ENCODE peak calls at places on chromosome 10, in six cellular contexts. U, A, G, Z, Y and O are unnamed samples.

GRCh38 chr10:43120948-43121290 is 17.3 kb upstream of the CSGALNACT2 start:
- DNase-seq in U (peak; percentile 21), A (no peak), G (no peak), Z (peak; percentile 40), Y (no peak), O (no peak)

GRCh38 chr10:97514344-97514743 is 15.6 kb downstream of the UBTD1 start:
- DNase-seq in U (no peak), A (no peak), G (no peak), Z (no peak), Y (no peak), O (no peak)

GRCh38 chr10:42984035-42984610 is 92.7 kb upstream of the RET start:
- DNase-seq in U (no peak), A (no peak), G (no peak), Z (no peak), Y (no peak), O (no peak)

GRCh38 chr10:62048473-62048872 is 147.0 kb downstream of the ARID5B start:
- DNase-seq in U (no peak), A (no peak), G (no peak), Z (no peak), Y (no peak), O (no peak)

GRCh38 chr10:92699518-92700272 is 9.9 kb downstream of the HHEX start:
- DNase-seq in U (no peak), A (no peak), G (no peak), Z (peak; percentile 60), Y (peak; percentile 58), O (no peak)

GRCh38 chr10:79017882-79018550 is 50.8 kb upstream of the ZMIZ1 start:
- DNase-seq in U (peak; percentile 27), A (no peak), G (no peak), Z (no peak), Y (no peak), O (no peak)

GRCh38 chr10:96511044-96511945 is 2.4 kb downstream of the TLL2 start:
- DNase-seq in U (no peak), A (no peak), G (no peak), Z (no peak), Y (peak; percentile 55), O (peak; percentile 48)

GRCh38 chr10:126905776-126906703 is 812 bp downstream of the DOCK1 start:
- DNase-seq in U (peak; percentile 67), A (no peak), G (no peak), Z (peak; percentile 45), Y (peak; percentile 25), O (peak; percentile 25)

GRCh38 chr10:36573246-36573645 is 552.2 kb upstream of the ANKRD30A start:
- DNase-seq in U (no peak), A (no peak), G (no peak), Z (no peak), Y (no peak), O (no peak)

GRCh38 chr10:109912335-109913282 is 10.7 kb downstream of the XPNPEP1 start:
- DNase-seq in U (no peak), A (no peak), G (no peak), Z (no peak), Y (no peak), O (no peak)

GRCh38 chr10:98956576-98957260 is 278.9 kb downstream of the HPSE2 start:
- DNase-seq in U (no peak), A (no peak), G (no peak), Z (no peak), Y (no peak), O (no peak)

GRCh38 chr10:132478341-132479023 is 59.1 kb upstream of the INPP5A start:
- DNase-seq in U (peak; percentile 29), A (no peak), G (no peak), Z (peak; percentile 36), Y (no peak), O (no peak)

GRCh38 chr10:62426600-62426999 is 52.4 kb downstream of the ZNF365 start:
- DNase-seq in U (no peak), A (no peak), G (no peak), Z (no peak), Y (no peak), O (no peak)

GRCh38 chr10:47406870-47407648 is 23.0 kb upstream of the ZNF488 start:
- DNase-seq in U (no peak), A (no peak), G (no peak), Z (no peak), Y (peak; percentile 72), O (no peak)

GRCh38 chr10:75904499-75905283 is 473.3 kb downstream of the LRMDA start:
- DNase-seq in U (no peak), A (no peak), G (no peak), Z (no peak), Y (no peak), O (peak; percentile 17)

GRCh38 chr10:47339759-47340612 is 8.2 kb upstream of the RBP3 start:
- DNase-seq in U (no peak), A (no peak), G (no peak), Z (no peak), Y (no peak), O (no peak)

GRCh38 chr10:12875100-12875499 is 126.4 kb downstream of the CCDC3 start:
- DNase-seq in U (peak; percentile 62), A (no peak), G (no peak), Z (peak; percentile 70), Y (no peak), O (peak; percentile 21)

GRCh38 chr10:35640474-35640873 is 1.6 kb downstream of the FZD8 start:
- DNase-seq in U (peak; percentile 65), A (no peak), G (peak; percentile 31), Z (peak; percentile 70), Y (peak; percentile 55), O (peak; percentile 71)

GRCh38 chr10:92387289-92387940 is 96.4 kb downstream of the MARCHF5 start:
- DNase-seq in U (peak; percentile 34), A (no peak), G (no peak), Z (no peak), Y (peak; percentile 77), O (peak; percentile 42)

GRCh38 chr10:31426425-31426824 is 107.4 kb downstream of the ZEB1 start:
- DNase-seq in U (no peak), A (no peak), G (no peak), Z (no peak), Y (no peak), O (no peak)

GRCh38 chr10:57844387-57844998 is 423.2 kb downstream of the IPMK start:
- DNase-seq in U (no peak), A (no peak), G (no peak), Z (no peak), Y (no peak), O (peak; percentile 3)

GRCh38 chr10:48309711-48310226 is 3.3 kb downstream of the MAPK8 start:
- DNase-seq in U (no peak), A (no peak), G (no peak), Z (no peak), Y (peak; percentile 58), O (no peak)

GRCh38 chr10:114504769-114505579 is 100.7 kb upstream of the AFAP1L2 start:
- DNase-seq in U (no peak), A (no peak), G (peak; percentile 71), Z (no peak), Y (no peak), O (peak; percentile 60)

GRCh38 chr10:123141791-123142700 is 5.9 kb upstream of the HMX2 start:
- DNase-seq in U (no peak), A (no peak), G (no peak), Z (no peak), Y (no peak), O (no peak)

GRCh38 chr10:118768041-118768933 is 13.5 kb upstream of the CACUL1 start:
- DNase-seq in U (no peak), A (no peak), G (no peak), Z (no peak), Y (no peak), O (no peak)
- TF ChIP-seq POLR2A in U (no peak), A (no peak), G (no peak), Z (no peak), Y (no peak), O (no peak)

GRCh38 chr10:63522129-63522687 is 1.0 kb downstream of the REEP3 start:
- DNase-seq in U (no peak), A (no peak), G (no peak), Z (no peak), Y (no peak), O (no peak)

GRCh38 chr10:63523015-63523414 is 1.8 kb downstream of the REEP3 start:
- DNase-seq in U (no peak), A (no peak), G (no peak), Z (no peak), Y (no peak), O (no peak)

GRCh38 chr10:63521389-63522128 is at the start of gene REEP3:
- DNase-seq in U (peak; percentile 79), A (peak; percentile 12), G (peak; percentile 47), Z (peak; percentile 76), Y (peak; percentile 74), O (peak; percentile 66)

GRCh38 chr10:63518690-63519288 is 2.4 kb upstream of the REEP3 start:
- DNase-seq in U (no peak), A (no peak), G (no peak), Z (no peak), Y (no peak), O (no peak)

GRCh38 chr10:63520463-63521388 is 475 bp upstream of the REEP3 start:
- DNase-seq in U (no peak), A (no peak), G (peak; percentile 34), Z (peak; percentile 80), Y (peak; percentile 68), O (peak; percentile 74)
- TF ChIP-seq POLR2A in U (no peak), A (no peak), G (no peak), Z (no peak), Y (peak; percentile 27), O (peak; percentile 42)

DNA sequence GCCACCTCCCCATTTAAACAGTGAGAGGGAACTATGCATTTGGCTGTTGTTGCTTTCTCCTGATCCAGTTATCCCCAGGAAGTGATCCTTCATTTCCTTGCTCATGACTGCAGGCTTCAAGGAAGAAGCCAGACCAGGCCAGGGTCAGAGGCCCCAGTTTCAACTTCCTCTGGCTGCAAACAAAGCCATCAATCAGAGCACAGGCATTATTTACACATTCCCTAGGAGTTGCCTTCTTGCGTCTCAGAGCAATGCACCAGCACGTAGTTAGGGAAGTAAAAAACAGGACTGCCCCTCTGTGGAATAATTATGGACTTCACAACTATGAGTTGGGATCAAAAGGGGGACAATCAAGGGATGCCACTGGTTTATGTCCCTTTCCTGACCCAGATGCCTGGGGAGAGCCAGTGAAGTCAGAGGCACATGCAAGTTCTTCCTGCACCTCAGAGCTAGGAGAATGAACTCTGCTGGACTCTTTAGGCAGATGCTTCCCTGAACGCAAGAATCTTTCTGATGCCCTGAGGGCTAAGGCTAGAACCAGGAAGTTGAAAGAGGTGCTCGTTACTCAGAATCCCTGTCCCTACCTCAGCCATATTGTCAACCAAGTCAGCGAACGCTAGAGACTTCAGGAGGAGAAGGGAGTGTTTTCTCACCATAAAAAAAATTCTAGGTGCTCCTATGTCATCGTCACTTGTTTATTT is 359.1 kb downstream of the PRPF18 start:
- DNase-seq in U (no peak), A (no peak), G (no peak), Z (peak; percentile 51), Y (no peak), O (peak; percentile 23)
- TF ChIP-seq POLR2A in U (no peak), A (no peak), G (no peak), Z (no peak), Y (no peak), O (no peak)

DNA sequence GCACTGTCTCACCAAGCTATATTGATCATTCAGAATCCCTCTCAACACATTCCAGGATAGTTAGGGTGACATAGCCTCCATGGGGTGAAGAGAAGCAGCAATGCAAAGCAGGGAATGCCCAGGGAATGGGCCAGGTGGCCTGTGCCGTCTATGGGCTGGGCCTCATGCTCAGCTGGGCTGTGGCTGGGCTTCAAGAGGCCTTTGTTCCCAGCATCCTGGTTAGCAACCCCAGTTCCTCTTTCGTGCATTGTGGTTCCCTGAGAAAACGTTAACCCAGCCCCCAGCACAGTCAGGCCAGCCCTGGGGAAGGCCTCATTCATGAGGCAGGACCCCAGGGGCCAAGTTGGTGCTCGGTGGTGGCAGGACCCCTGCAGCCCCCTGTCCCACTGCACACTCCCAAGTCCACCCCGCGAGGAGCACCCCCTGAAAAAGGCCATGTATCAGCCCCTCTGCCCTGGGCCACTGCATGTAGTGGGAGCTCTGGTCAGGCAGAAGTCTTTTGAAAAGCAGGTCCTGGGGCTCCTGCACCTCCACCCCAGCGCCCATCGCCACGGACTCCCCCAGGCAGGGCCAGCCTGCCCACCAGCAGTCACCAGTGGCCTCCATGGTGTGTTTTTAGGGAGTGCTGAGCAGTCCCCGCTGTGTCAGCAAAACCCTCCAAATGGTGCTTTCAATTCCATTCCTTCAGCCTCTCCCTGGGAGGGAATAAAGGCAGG is 25.4 kb downstream of the VSIR start:
- DNase-seq in U (peak; percentile 40), A (peak; percentile 32), G (no peak), Z (no peak), Y (no peak), O (peak; percentile 45)
- TF ChIP-seq POLR2A in U (no peak), A (no peak), G (no peak), Z (no peak), Y (no peak), O (no peak)